ENCODE peak calls at places on chromosomes 7 and 10, in four cellular contexts. O, N, D and J are unnamed samples.

GRCh38 chr10:58565256-58565655 is 52.6 kb downstream of the BICC1 start:
- DNase-seq in O (peak; percentile 20), N (peak; percentile 7), D (no peak), J (no peak)

GRCh38 chr10:26556756-26557640 is 118.9 kb downstream of the APBB1IP start:
- DNase-seq in O (peak; percentile 66), N (peak; percentile 62), D (no peak), J (peak; percentile 56)

GRCh38 chr7:78770422-78771410 is 682.8 kb downstream of the MAGI2 start:
- DNase-seq in O (peak; percentile 6), N (peak; percentile 96), D (no peak), J (peak; percentile 63)

GRCh38 chr7:151647006-151647405 is 127.3 kb upstream of the RHEB start:
- DNase-seq in O (no peak), N (no peak), D (peak; percentile 40), J (no peak)

GRCh38 chr7:151936207-151936606 is 20.0 kb upstream of the GALNTL5 start:
- DNase-seq in O (no peak), N (no peak), D (no peak), J (no peak)

GRCh38 chr7:5322621-5323410 is 40.1 kb downstream of the SLC29A4 start:
- DNase-seq in O (no peak), N (no peak), D (no peak), J (no peak)

GRCh38 chr7:28787116-28787515 is 171.0 kb downstream of the TRIL start:
- DNase-seq in O (no peak), N (peak; percentile 92), D (no peak), J (peak; percentile 31)

GRCh38 chr7:154569916-154570315 is 433.0 kb downstream of the PAXIP1 start:
- DNase-seq in O (no peak), N (no peak), D (no peak), J (no peak)